ENCODE peak calls at places on chromosomes 13 and 19, in four cellular contexts. T, Y, L and V are unnamed samples.

GRCh38 chr19:6275170-6275744 is 4.5 kb downstream of the MLLT1 start:
- DNase-seq in L (no peak), T (no peak), Y (no peak), V (no peak)

GRCh38 chr13:99087130-99087953 is 109.5 kb upstream of the DOCK9 start:
- DNase-seq in L (peak; percentile 36), Y (peak; percentile 59), T (peak; percentile 98), V (peak; percentile 94)

GRCh38 chr13:31223640-31224039 is 23.9 kb downstream of the B3GLCT start:
- DNase-seq in Y (no peak), T (no peak), L (no peak), V (no peak)

GRCh38 chr19:55600336-55601028 is 394 bp downstream of the ZNF524 start:
- DNase-seq in Y (no peak), L (no peak), T (peak; percentile 89), V (no peak)

GRCh38 chr13:100724568-100724967 is 50.0 kb upstream of the TMTC4 start:
- DNase-seq in L (no peak), T (no peak), Y (no peak), V (no peak)

GRCh38 chr13:89816404-89816803 is 1531.1 kb upstream of the MIR17HG start:
- DNase-seq in T (no peak), L (no peak), Y (no peak), V (no peak)

GRCh38 chr19:35262101-35262761 is 6.5 kb upstream of the USF2 start:
- DNase-seq in Y (no peak), L (no peak), T (no peak), V (no peak)

GRCh38 chr19:21322528-21322927 is 6.7 kb downstream of the ZNF708 start:
- DNase-seq in T (no peak), L (no peak), Y (no peak), V (no peak)

GRCh38 chr19:40719414-40719894 is 2.5 kb downstream of the ITPKC start:
- DNase-seq in L (peak; percentile 15), Y (no peak), T (no peak), V (no peak)

GRCh38 chr19:38781058-38781457 is 7.7 kb upstream of the LGALS7 start:
- DNase-seq in Y (no peak), L (no peak), T (no peak), V (no peak)

GRCh38 chr19:54507824-54508223 is 5.2 kb downstream of the LAIR2 start:
- DNase-seq in T (no peak), Y (peak; percentile 40), L (no peak), V (no peak)

GRCh38 chr19:52542984-52543664 is 15.7 kb downstream of the ZNF808 start:
- DNase-seq in Y (no peak), T (no peak), L (peak; percentile 66), V (no peak)

GRCh38 chr13:51818771-51819511 is 15.0 kb upstream of the DHRS12 start:
- DNase-seq in T (no peak), Y (no peak), L (no peak), V (no peak)

GRCh38 chr19:35641515-35642151 is at the start of gene ETV2:
- DNase-seq in Y (no peak), L (no peak), T (peak; percentile 55), V (no peak)

GRCh38 chr13:42594577-42595571 is 20.9 kb downstream of the TNFSF11 start:
- DNase-seq in L (peak; percentile 46), T (peak; percentile 58), Y (peak; percentile 52), V (peak; percentile 67)

GRCh38 chr13:110415669-110416068 is 108.6 kb downstream of the COL4A2 start:
- DNase-seq in L (no peak), Y (peak; percentile 17), T (no peak), V (no peak)

GRCh38 chr13:71867101-71867814 is at the start of gene DACH1:
- DNase-seq in L (no peak), Y (peak; percentile 7), T (peak; percentile 69), V (peak; percentile 90)

GRCh38 chr13:30796833-30797601 is 61.7 kb downstream of the ALOX5AP start:
- DNase-seq in L (no peak), Y (no peak), T (no peak), V (no peak)

GRCh38 chr13:28463481-28463880 is 31.4 kb downstream of the FLT1 start:
- DNase-seq in Y (no peak), T (no peak), L (no peak), V (no peak)

GRCh38 chr19:17796013-17796837 is 1.3 kb downstream of the B3GNT3 start:
- DNase-seq in L (no peak), Y (peak; percentile 45), T (no peak), V (no peak)

GRCh38 chr19:10226021-10226375 is 5.1 kb downstream of the S1PR2 start:
- DNase-seq in T (no peak), L (no peak), Y (no peak), V (no peak)

GRCh38 chr19:24033962-24034342 is 53.0 kb upstream of the ZNF254 start:
- DNase-seq in Y (peak; percentile 41), T (peak; percentile 45), L (no peak), V (peak; percentile 12)

GRCh38 chr13:59346861-59347470 is 816.8 kb downstream of the DIAPH3 start:
- DNase-seq in L (no peak), Y (no peak), T (no peak), V (no peak)

GRCh38 chr19:35755550-35756371 is 1.1 kb downstream of the HSPB6 start:
- DNase-seq in L (no peak), Y (no peak), T (no peak), V (no peak)

GRCh38 chr19:50759886-50760285 is 10.4 kb upstream of the GPR32 start:
- DNase-seq in T (no peak), L (no peak), Y (peak; percentile 13), V (peak; percentile 38)

GRCh38 chr19:16433986-16434385 is 37.8 kb downstream of the EPS15L1 start:
- DNase-seq in Y (no peak), L (no peak), T (no peak), V (no peak)

GRCh38 chr13:110965038-110965754 is 50.3 kb upstream of the ANKRD10 start:
- DNase-seq in T (no peak), L (peak; percentile 79), Y (peak; percentile 68), V (no peak)

GRCh38 chr13:37131092-37131491 is 25.6 kb upstream of the CSNK1A1L start:
- DNase-seq in L (no peak), T (no peak), Y (no peak), V (no peak)

GRCh38 chr13:37136633-37137032 is 31.2 kb upstream of the CSNK1A1L start:
- DNase-seq in Y (no peak), T (no peak), L (no peak), V (no peak)

GRCh38 chr13:37132211-37132610 is 26.7 kb upstream of the CSNK1A1L start:
- DNase-seq in T (no peak), Y (no peak), L (no peak), V (no peak)

GRCh38 chr13:37136187-37136586 is 30.7 kb upstream of the CSNK1A1L start:
- DNase-seq in Y (no peak), L (no peak), T (no peak), V (no peak)

GRCh38 chr13:37134411-37135041 is 29.1 kb upstream of the CSNK1A1L start:
- DNase-seq in T (no peak), Y (no peak), L (no peak), V (peak; percentile 34)
- TF ChIP-seq FOXM1 in T (no peak), Y (no peak), L (no peak), V (no peak)

GRCh38 chr13:65034266-65034665 is 2195.9 kb downstream of the PCDH9 start:
- DNase-seq in T (peak; percentile 7), Y (no peak), L (no peak), V (no peak)
- TF ChIP-seq FOXM1 in T (no peak), Y (no peak), L (no peak), V (no peak)

GRCh38 chr13:33862006-33862405 is 44.1 kb downstream of the RFC3 start:
- DNase-seq in Y (no peak), T (no peak), L (no peak), V (no peak)
- TF ChIP-seq FOXM1 in Y (no peak), T (no peak), L (no peak), V (no peak)

GRCh38 chr19:48000846-48001245 is 6.4 kb downstream of the ELSPBP1 start:
- DNase-seq in T (no peak), L (no peak), Y (no peak), V (no peak)

GRCh38 chr19:48004236-48004635 is 9.8 kb downstream of the ELSPBP1 start:
- DNase-seq in L (no peak), Y (no peak), T (no peak), V (no peak)

GRCh38 chr19:48010932-48011758 is 16.7 kb downstream of the ELSPBP1 start:
- DNase-seq in T (no peak), L (no peak), Y (no peak), V (no peak)

GRCh38 chr19:48006762-48007161 is 12.3 kb downstream of the ELSPBP1 start:
- DNase-seq in Y (peak; percentile 15), T (no peak), L (no peak), V (peak; percentile 23)
- TF ChIP-seq FOXM1 in Y (no peak), T (no peak), L (no peak), V (no peak)

GRCh38 chr19:32873560-32873959 is 4.0 kb upstream of the SLC7A9 start:
- DNase-seq in L (no peak), Y (no peak), T (no peak), V (no peak)

GRCh38 chr19:32874605-32875004 is 5.0 kb upstream of the SLC7A9 start:
- DNase-seq in Y (no peak), L (no peak), T (no peak), V (no peak)

GRCh38 chr19:32876919-32877285 is 7.3 kb upstream of the SLC7A9 start:
- DNase-seq in T (no peak), Y (no peak), L (no peak), V (no peak)

GRCh38 chr19:32876236-32876918 is 6.8 kb upstream of the SLC7A9 start:
- DNase-seq in L (no peak), T (no peak), Y (no peak), V (no peak)

DNA sequence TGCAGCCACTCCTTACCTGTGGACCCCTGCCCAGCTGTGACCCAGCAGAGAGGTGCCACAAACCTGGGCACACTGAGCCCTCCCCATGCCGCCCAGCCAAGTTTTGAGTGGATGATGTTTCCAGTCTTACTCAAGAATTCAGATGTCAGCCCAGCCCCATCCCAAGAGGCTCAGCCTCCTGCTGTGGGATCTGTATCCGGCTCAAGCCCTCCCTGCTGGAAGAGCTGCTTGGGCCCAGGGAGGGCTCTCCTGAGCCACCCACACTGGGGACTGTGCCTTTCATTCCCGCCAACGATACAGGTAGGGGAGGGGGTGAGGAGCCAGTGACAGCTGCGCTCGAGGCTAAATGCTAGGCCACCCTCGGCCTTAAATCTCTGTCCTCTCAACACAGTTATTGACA is 5.9 kb upstream of the SLC7A9 start:
- DNase-seq in Y (no peak), T (no peak), L (no peak), V (no peak)
- TF ChIP-seq FOXM1 in Y (no peak), T (no peak), L (no peak), V (no peak)

GRCh38 chr19:1769645-1769985 is 16.3 kb downstream of the ONECUT3 start:
- DNase-seq in L (no peak), T (no peak), Y (no peak), V (no peak)
- TF ChIP-seq FOXM1 in L (no peak), T (no peak), Y (no peak), V (no peak)